ENCODE peak calls at places on chromosomes 11 and 22, in four cellular contexts. Q, H, N and U are unnamed samples.

GRCh38 chr11:28836285-28837081 is 728.3 kb downstream of the METTL15 start:
- DNase-seq in N (peak), H (no peak), Q (no peak), U (no peak)

GRCh38 chr11:34169664-34170063 is 64.2 kb downstream of the NAT10 start:
- DNase-seq in H (no peak), N (no peak), Q (no peak), U (no peak)

GRCh38 chr11:108221401-108221800 is 1.0 kb downstream of the NPAT start:
- DNase-seq in N (no peak), H (no peak), Q (no peak), U (no peak)

GRCh38 chr11:110356769-110357671 is 60.6 kb upstream of the RDX start:
- DNase-seq in Q (no peak), N (peak), H (no peak), U (no peak)

GRCh38 chr11:75565221-75565814 is 3.3 kb downstream of the SERPINH1 start:
- DNase-seq in H (peak), N (peak), Q (no peak), U (no peak)

GRCh38 chr22:20137671-20138416 is 6.2 kb downstream of the ZDHHC8 start:
- DNase-seq in N (no peak), H (no peak), Q (no peak), U (no peak)

GRCh38 chr11:129705341-129705740 is 110.3 kb upstream of the TMEM45B start:
- DNase-seq in N (no peak), H (no peak), Q (no peak), U (no peak)

GRCh38 chr11:130216591-130217132 is 57.1 kb downstream of the ST14 start:
- DNase-seq in Q (no peak), N (no peak), H (peak), U (no peak)

GRCh38 chr11:11157201-11157600 is 195.8 kb downstream of the CSNK2A3 start:
- DNase-seq in Q (peak), H (peak), N (peak), U (peak)

GRCh38 chr11:62404435-62404834 is 14.4 kb upstream of the SCGB1A1 start:
- DNase-seq in H (no peak), N (no peak), Q (no peak), U (no peak)

GRCh38 chr11:60973699-60974098 is 2.2 kb downstream of the CD6 start:
- DNase-seq in N (no peak), H (no peak), Q (no peak), U (no peak)

GRCh38 chr11:104704888-104705287 is 193.4 kb downstream of the CASP12 start:
- DNase-seq in N (no peak), Q (no peak), H (no peak), U (no peak)

GRCh38 chr11:124970925-124971324 is 16.9 kb downstream of the CCDC15 start:
- DNase-seq in H (no peak), N (peak), Q (peak), U (no peak)

GRCh38 chr11:16337421-16338213 is 18.7 kb downstream of the SOX6 start:
- DNase-seq in Q (peak), N (no peak), H (no peak), U (no peak)

GRCh38 chr22:19693581-19693980 is 20.7 kb upstream of the SEPTIN5 start:
- DNase-seq in N (no peak), Q (no peak), H (no peak), U (no peak)

GRCh38 chr11:97607301-97608000 is 1217.6 kb downstream of the JRKL start:
- DNase-seq in H (no peak), N (no peak), Q (no peak), U (no peak)

GRCh38 chr22:50513175-50513574 is 5.2 kb downstream of the NCAPH2 start:
- DNase-seq in H (no peak), Q (no peak), N (no peak), U (no peak)

GRCh38 chr11:59818572-59818971 is 8.0 kb upstream of the MRPL16 start:
- DNase-seq in N (no peak), Q (no peak), H (no peak), U (no peak)

GRCh38 chr11:112460141-112460540 is 199.5 kb upstream of the PLET1 start:
- DNase-seq in H (no peak), N (no peak), Q (no peak), U (no peak)

GRCh38 chr11:12800032-12800671 is 125.9 kb downstream of the TEAD1 start:
- DNase-seq in H (no peak), N (peak), Q (peak), U (peak)

GRCh38 chr11:9973921-9974320 is 310.0 kb downstream of the SWAP70 start:
- DNase-seq in Q (no peak), N (no peak), H (no peak), U (no peak)

GRCh38 chr11:34823639-34824038 is 92.5 kb downstream of the APIP start:
- DNase-seq in Q (no peak), N (no peak), H (no peak), U (no peak)

GRCh38 chr22:26066534-26066933 is 102.7 kb upstream of the SEZ6L start:
- DNase-seq in N (no peak), H (peak), Q (no peak), U (no peak)

GRCh38 chr11:68194675-68195294 is 18.3 kb downstream of the KMT5B start:
- DNase-seq in H (no peak), Q (no peak), N (no peak), U (no peak)

GRCh38 chr11:26244207-26244606 is 87.7 kb upstream of the ANO3 start:
- DNase-seq in N (no peak), H (no peak), Q (no peak), U (no peak)

GRCh38 chr11:78664606-78665005 is 89.9 kb upstream of the NARS2 start:
- DNase-seq in H (no peak), N (no peak), Q (no peak), U (no peak)

GRCh38 chr22:39024923-39025322 is 4.0 kb downstream of the APOBEC3D start:
- DNase-seq in H (no peak), N (no peak), Q (no peak), U (no peak)

GRCh38 chr11:27514558-27514957 is 8.0 kb upstream of the LIN7C start:
- DNase-seq in Q (no peak), H (no peak), N (no peak), U (no peak)

GRCh38 chr22:26718905-26719304 is 61.5 kb downstream of the MIAT start:
- DNase-seq in H (no peak), Q (no peak), N (no peak), U (no peak)

GRCh38 chr11:57427692-57428082 is 766 bp upstream of the SLC43A3 start:
- DNase-seq in N (no peak), H (no peak), Q (no peak), U (no peak)

GRCh38 chr22:32200752-32201151 is 4.1 kb downstream of the RFPL2 start:
- DNase-seq in Q (no peak), N (no peak), H (no peak), U (no peak)

GRCh38 chr11:75141166-75141565 is 9.7 kb upstream of the SLCO2B1 start:
- DNase-seq in Q (no peak), N (no peak), H (no peak), U (no peak)

GRCh38 chr11:79481795-79482194 is 41.0 kb upstream of the TENM4 start:
- DNase-seq in Q (no peak), H (no peak), N (no peak), U (no peak)

GRCh38 chr11:96331556-96332168 is 11.3 kb downstream of the MAML2 start:
- DNase-seq in H (no peak), Q (no peak), N (no peak), U (no peak)

GRCh38 chr11:96329855-96330510 is 13.0 kb downstream of the MAML2 start:
- DNase-seq in N (no peak), H (no peak), Q (no peak), U (no peak)

GRCh38 chr11:96328395-96329010 is 14.5 kb downstream of the MAML2 start:
- DNase-seq in Q (peak), N (no peak), H (no peak), U (no peak)

GRCh38 chr11:96330511-96330859 is 12.5 kb downstream of the MAML2 start:
- DNase-seq in Q (no peak), N (no peak), H (no peak), U (no peak)

GRCh38 chr11:96329419-96329818 is 13.6 kb downstream of the MAML2 start:
- DNase-seq in H (no peak), N (no peak), Q (no peak), U (no peak)
- TF ChIP-seq ELF4 in H (no peak), N (no peak), Q (no peak), U (no peak)

DNA sequence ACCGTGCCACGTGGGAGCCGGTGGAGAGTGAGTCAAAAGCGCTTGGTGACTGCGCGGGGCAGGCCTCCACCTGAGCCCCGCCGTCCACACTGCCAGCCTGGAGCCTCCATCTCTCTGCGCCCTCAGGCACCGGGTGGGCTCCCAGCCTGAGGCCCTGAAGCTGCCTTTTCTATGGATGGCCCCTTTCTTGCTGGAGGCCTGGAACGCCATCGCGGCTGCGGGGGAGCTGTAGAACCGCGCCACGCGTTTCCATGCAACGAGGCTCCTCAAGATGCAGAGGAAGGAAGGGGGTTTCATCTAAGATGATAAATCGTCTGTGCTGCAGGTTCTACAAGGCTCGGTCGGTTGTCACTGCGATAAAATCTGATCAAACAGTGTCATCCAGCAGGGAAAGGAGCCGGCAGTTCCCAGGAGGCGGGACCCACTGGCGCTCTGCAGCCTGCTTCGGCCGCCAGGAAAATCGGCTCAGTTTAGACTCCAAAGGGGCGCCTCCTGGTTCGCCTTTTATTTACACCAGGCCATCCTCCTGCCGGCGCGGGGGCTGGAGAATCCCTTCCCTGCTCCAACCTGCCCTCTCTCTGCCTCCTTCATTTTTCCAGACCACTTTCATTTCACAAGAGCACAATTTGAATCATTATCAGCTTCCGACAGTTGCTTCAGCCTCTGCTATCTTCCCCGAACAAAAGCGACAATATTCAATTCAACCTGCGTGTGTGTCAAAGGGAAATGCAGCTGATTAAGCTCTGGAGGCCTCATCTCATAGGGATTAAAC is 624.4 kb downstream of the BRD1 start:
- DNase-seq in Q (no peak), H (peak), N (no peak), U (no peak)
- TF ChIP-seq ELF4 in Q (no peak), H (no peak), N (no peak), U (no peak)

GRCh38 chr11:119134389-119134978 is 13.1 kb downstream of the HINFP start:
- DNase-seq in N (no peak), Q (no peak), H (peak), U (no peak)
- TF ChIP-seq ELF4 in N (no peak), Q (no peak), H (no peak), U (no peak)

GRCh38 chr22:24002849-24003248 is 2.4 kb downstream of the GSTT4 start:
- DNase-seq in H (no peak), N (no peak), Q (no peak), U (no peak)

GRCh38 chr22:24001314-24001713 is 3.9 kb downstream of the GSTT4 start:
- DNase-seq in H (peak), Q (peak), N (no peak), U (no peak)

GRCh38 chr22:24002272-24002671 is 3.0 kb downstream of the GSTT4 start:
- DNase-seq in N (no peak), H (no peak), Q (no peak), U (no peak)

GRCh38 chr22:23997092-23997491 is 8.2 kb downstream of the GSTT4 start:
- DNase-seq in Q (no peak), N (peak), H (no peak), U (no peak)
- TF ChIP-seq ELF4 in Q (no peak), N (no peak), H (no peak), U (no peak)

GRCh38 chr22:49305215-49305965 is 522.3 kb downstream of the BRD1 start:
- DNase-seq in Q (peak), H (peak), N (peak), U (peak)
- TF ChIP-seq ELF4 in Q (no peak), H (no peak), N (no peak), U (no peak)

GRCh38 chr11:67027943-67028542 is 5.1 kb downstream of the SYT12 start:
- DNase-seq in H (no peak), N (no peak), Q (no peak), U (no peak)
- TF ChIP-seq ELF4 in H (no peak), N (no peak), Q (no peak), U (no peak)